ENCODE peak calls at places on chromosomes 6 and 20, in five cellular contexts. A, R, C, N and Q are unnamed samples.

GRCh38 chr20:62458256-62459251 is 17.2 kb downstream of the GATA5 start:
- DNase-seq in A (no peak), R (peak; percentile 93), C (no peak), N (no peak), Q (no peak)

GRCh38 chr20:46056970-46057855 is 28.2 kb downstream of the SLC12A5 start:
- DNase-seq in A (no peak), R (peak; percentile 71), C (no peak), N (no peak), Q (no peak)

GRCh38 chr6:31901415-31901952 is 402 bp downstream of the ZBTB12 start:
- DNase-seq in A (no peak), R (peak; percentile 93), C (no peak), N (no peak), Q (peak; percentile 83)

GRCh38 chr20:55576981-55577380 is 428.3 kb downstream of the CBLN4 start:
- DNase-seq in A (no peak), R (no peak), C (no peak), N (no peak), Q (no peak)

GRCh38 chr6:132275253-132275970 is 125.9 kb downstream of the MOXD1 start:
- DNase-seq in A (no peak), R (no peak), C (no peak), N (no peak), Q (no peak)

GRCh38 chr6:73521351-73522254 is 771 bp upstream of the EEF1A1 start:
- DNase-seq in A (no peak), R (peak; percentile 62), C (no peak), N (peak; percentile 69), Q (peak; percentile 83)

GRCh38 chr20:56944546-56944945 is 315.4 kb downstream of the TFAP2C start:
- DNase-seq in A (no peak), R (no peak), C (no peak), N (no peak), Q (no peak)

GRCh38 chr6:51648236-51648635 is 439.2 kb downstream of the PKHD1 start:
- DNase-seq in A (no peak), R (no peak), C (no peak), N (no peak), Q (no peak)

GRCh38 chr20:33415948-33416347 is 14.6 kb upstream of the CDK5RAP1 start:
- DNase-seq in A (no peak), R (peak; percentile 38), C (no peak), N (peak; percentile 56), Q (peak; percentile 66)

GRCh38 chr6:106026748-106027147 is 59.4 kb upstream of the PRDM1 start:
- DNase-seq in A (no peak), R (no peak), C (no peak), N (no peak), Q (no peak)

GRCh38 chr6:89050697-89051096 is 29.9 kb upstream of the PNRC1 start:
- DNase-seq in A (no peak), R (no peak), C (no peak), N (no peak), Q (no peak)

GRCh38 chr6:80436663-80437062 is 330.2 kb downstream of the BCKDHB start:
- DNase-seq in A (no peak), R (no peak), C (no peak), N (no peak), Q (no peak)

GRCh38 chr6:80435457-80435856 is 329.0 kb downstream of the BCKDHB start:
- DNase-seq in A (no peak), R (no peak), C (no peak), N (no peak), Q (no peak)

GRCh38 chr6:80434951-80435350 is 328.5 kb downstream of the BCKDHB start:
- DNase-seq in A (no peak), R (no peak), C (no peak), N (no peak), Q (no peak)

GRCh38 chr6:80433666-80434025 is 327.2 kb downstream of the BCKDHB start:
- DNase-seq in A (no peak), R (no peak), C (no peak), N (no peak), Q (no peak)

GRCh38 chr6:80433010-80433665 is 326.7 kb downstream of the BCKDHB start:
- DNase-seq in A (no peak), R (no peak), C (no peak), N (peak; percentile 4), Q (no peak)
- TF ChIP-seq YY1 in A (no peak), R (no peak), C (no peak), N (no peak), Q (no peak)

GRCh38 chr6:138719011-138719635 is 54.4 kb upstream of the CCDC28A start:
- DNase-seq in A (no peak), R (no peak), C (no peak), N (no peak), Q (no peak)
- TF ChIP-seq YY1 in A (no peak), R (no peak), C (no peak), N (no peak), Q (no peak)

DNA sequence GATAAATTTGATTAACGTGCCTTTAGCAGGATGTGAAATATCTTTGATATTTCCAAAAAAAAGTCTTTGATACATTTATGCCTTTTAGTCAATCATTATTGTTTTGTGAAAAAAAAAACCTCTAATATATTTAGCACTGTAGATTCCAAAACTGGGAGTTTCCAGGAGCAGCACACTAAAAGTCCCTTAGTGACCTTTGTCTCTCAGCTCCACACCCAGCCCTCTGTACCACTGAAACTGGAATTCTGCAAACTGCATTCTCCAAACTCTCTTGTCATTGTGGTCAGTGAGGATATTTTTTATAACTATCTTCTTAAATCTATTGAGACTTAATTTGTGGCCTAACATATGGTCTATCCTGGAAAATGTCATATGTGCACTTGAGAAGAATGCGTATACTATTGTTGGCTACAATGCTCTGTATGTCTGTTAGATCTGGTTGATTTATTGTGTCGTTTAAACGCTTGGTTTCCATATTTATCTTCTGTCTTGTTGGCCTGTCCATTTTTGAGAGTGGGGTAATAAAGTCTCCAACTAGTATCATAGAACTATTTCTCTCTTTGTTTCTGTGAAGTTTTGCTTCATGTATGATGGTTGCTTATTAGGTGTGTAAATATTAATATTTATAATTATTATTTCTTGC is 73.2 kb upstream of the CNKSR3 start:
- DNase-seq in A (no peak), R (no peak), C (no peak), N (no peak), Q (no peak)
- TF ChIP-seq YY1 in A (no peak), R (no peak), C (no peak), N (no peak), Q (no peak)

DNA sequence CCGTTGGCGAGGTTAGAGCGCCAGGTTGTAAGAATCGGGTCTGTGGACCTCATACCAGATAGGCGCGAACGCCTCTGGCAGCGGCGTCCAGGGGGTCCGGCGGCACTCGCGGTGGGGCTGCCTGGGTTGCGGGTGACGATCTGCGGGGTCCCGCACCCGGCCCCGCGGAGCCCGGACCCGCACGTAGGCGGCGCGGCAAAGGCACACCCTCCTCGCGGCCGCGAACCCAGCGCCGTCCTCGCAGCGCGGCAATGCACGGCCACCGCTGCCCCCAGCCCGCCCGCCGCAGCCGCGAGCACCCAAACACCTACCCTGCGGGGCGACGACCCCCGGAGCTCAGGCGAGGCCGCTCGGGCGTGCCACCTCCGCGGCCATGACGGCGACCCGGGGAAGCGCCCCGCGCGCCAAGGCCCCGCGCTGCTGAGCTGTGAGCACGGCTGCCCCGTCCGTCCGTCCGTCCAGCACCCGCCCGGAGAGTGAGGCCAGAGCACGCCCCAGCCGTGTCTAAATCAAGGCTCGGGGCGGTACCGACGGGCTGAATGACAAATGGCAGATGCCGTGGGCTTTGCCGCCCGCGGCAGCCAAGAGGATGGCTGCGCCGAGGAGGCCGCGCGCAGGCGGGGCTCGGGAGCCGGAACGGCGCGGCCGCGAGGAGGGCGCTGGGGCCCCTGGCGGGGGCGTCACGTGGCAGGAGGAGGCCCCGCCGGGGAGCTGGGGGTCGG is at the start of gene PLAGL1:
- DNase-seq in A (peak; percentile 38), R (peak; percentile 56), C (no peak), N (peak; percentile 4), Q (peak; percentile 68)
- TF ChIP-seq YY1 in A (peak; percentile 58), R (peak; percentile 45), C (no peak), N (peak; percentile 33), Q (no peak)

DNA sequence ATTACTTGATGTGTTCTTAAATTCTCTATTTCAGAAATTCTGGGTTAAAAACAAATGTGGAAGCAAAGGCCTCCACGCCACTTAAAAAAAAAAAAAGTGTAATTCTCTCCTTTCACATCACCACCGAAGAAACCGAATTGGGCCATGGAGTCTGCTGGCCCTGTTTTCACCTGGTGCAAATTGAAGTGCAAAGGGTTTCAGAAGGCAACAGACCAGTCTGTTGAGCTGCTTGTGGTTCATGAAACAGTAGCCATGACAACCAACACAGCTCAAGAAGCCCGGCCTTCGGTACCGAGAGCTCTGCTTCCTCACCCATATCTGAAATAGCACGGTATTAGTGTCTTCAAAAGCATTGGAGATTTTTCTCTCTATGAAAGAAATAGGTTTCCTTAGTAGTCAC is 63.1 kb downstream of the GMPR start:
- DNase-seq in A (no peak), R (no peak), C (no peak), N (no peak), Q (no peak)
- TF ChIP-seq YY1 in A (no peak), R (no peak), C (no peak), N (no peak), Q (no peak)

GRCh38 chr6:26554669-26555504 is 16.7 kb downstream of the HMGN4 start:
- DNase-seq in A (no peak), R (peak; percentile 31), C (no peak), N (peak; percentile 69), Q (no peak)

GRCh38 chr6:26553264-26553738 is 15.1 kb downstream of the HMGN4 start:
- DNase-seq in A (peak; percentile 69), R (peak; percentile 80), C (no peak), N (peak; percentile 78), Q (peak; percentile 74)

GRCh38 chr6:26555505-26556262 is 17.5 kb downstream of the HMGN4 start:
- DNase-seq in A (no peak), R (peak; percentile 26), C (no peak), N (no peak), Q (no peak)

GRCh38 chr6:26553739-26554668 is 15.8 kb downstream of the HMGN4 start:
- DNase-seq in A (peak; percentile 81), R (peak; percentile 62), C (no peak), N (peak; percentile 81), Q (no peak)

GRCh38 chr6:26556263-26557070 is 18.3 kb downstream of the HMGN4 start:
- DNase-seq in A (peak; percentile 84), R (peak; percentile 77), C (no peak), N (peak; percentile 93), Q (peak; percentile 48)
- TF ChIP-seq YY1 in A (no peak), R (no peak), C (no peak), N (peak; percentile 31), Q (peak; percentile 24)

GRCh38 chr6:4776967-4777925 is 1.0 kb downstream of the CDYL start:
- DNase-seq in A (no peak), R (peak; percentile 59), C (no peak), N (no peak), Q (no peak)
- TF ChIP-seq YY1 in A (no peak), R (no peak), C (no peak), N (no peak), Q (no peak)

GRCh38 chr6:90118581-90118980 is 178.1 kb downstream of the BACH2 start:
- DNase-seq in A (no peak), R (no peak), C (no peak), N (no peak), Q (no peak)
- TF ChIP-seq YY1 in A (no peak), R (no peak), C (no peak), N (no peak), Q (no peak)

GRCh38 chr6:44043036-44043478 is 84.2 kb downstream of the MRPL14 start:
- DNase-seq in A (no peak), R (no peak), C (no peak), N (peak; percentile 30), Q (no peak)
- TF ChIP-seq YY1 in A (no peak), R (no peak), C (no peak), N (no peak), Q (no peak)